ENCODE peak calls at places on chromosomes 6 and 20, in five cellular contexts. K is NCI-H345, W is H9, H is EL, N is neuronal stem cell. V is an unnamed sample.

GRCh38 chr20:16624106-16624505 is 50.9 kb upstream of the KIF16B start:
- DNase-seq in N (no peak), W (no peak), H (no peak), K (no peak), V (no peak)

GRCh38 chr6:23784313-23784919 is 341.6 kb upstream of the NRSN1 start:
- DNase-seq in W (no peak), N (no peak), H (no peak), K (no peak), V (no peak)

GRCh38 chr6:33840064-33840926 is 36.5 kb upstream of the MLN start:
- DNase-seq in W (no peak), K (no peak), H (peak), N (no peak), V (peak)

GRCh38 chr6:56729719-56730118 is 87.0 kb upstream of the DST start:
- DNase-seq in W (no peak), N (no peak), K (no peak), H (peak), V (peak)

GRCh38 chr6:21946298-21946783 is 350.5 kb downstream of the PRL start:
- DNase-seq in K (no peak), W (no peak), H (peak), N (no peak), V (peak)

GRCh38 chr6:16278048-16278724 is 39.8 kb downstream of the GMPR start:
- DNase-seq in N (no peak), W (no peak), H (no peak), K (no peak), V (peak)

GRCh38 chr6:47700051-47700450 is 1.7 kb downstream of the ADGRF4 start:
- DNase-seq in W (no peak), K (no peak), H (peak), N (no peak), V (peak)

GRCh38 chr20:41738584-41739193 is 120.5 kb upstream of the CHD6 start:
- DNase-seq in K (peak), N (peak), H (peak), W (peak), V (peak)

GRCh38 chr6:166306378-166307081 is 1.7 kb downstream of the PRR18 start:
- DNase-seq in K (no peak), N (no peak), W (no peak), H (no peak), V (no peak)

GRCh38 chr6:1314617-1315016 is 2.7 kb downstream of the FOXQ1 start:
- DNase-seq in K (no peak), N (no peak), H (no peak), W (no peak), V (no peak)

GRCh38 chr6:140893432-140893831 is 1239.3 kb upstream of the GJE1 start:
- DNase-seq in N (no peak), W (peak), K (no peak), H (no peak), V (no peak)

GRCh38 chr20:62158541-62158940 is 15.0 kb downstream of the SS18L1 start:
- DNase-seq in H (no peak), W (no peak), N (no peak), K (no peak), V (no peak)

GRCh38 chr6:35044771-35045275 is 96.3 kb downstream of the TCP11 start:
- DNase-seq in K (peak), N (no peak), H (peak), W (no peak), V (peak)

GRCh38 chr6:124073820-124074587 is 270.3 kb downstream of the NKAIN2 start:
- DNase-seq in W (no peak), K (no peak), H (no peak), N (no peak), V (no peak)

GRCh38 chr20:32753731-32754130 is 8.5 kb upstream of the DNMT3B start:
- DNase-seq in N (no peak), H (peak), K (no peak), W (no peak), V (peak)

GRCh38 chr20:46461808-46462207 is 51.6 kb downstream of the ZNF334 start:
- DNase-seq in H (no peak), K (no peak), N (no peak), W (no peak), V (no peak)

GRCh38 chr20:8780926-8781325 is 288.0 kb upstream of the PLCB4 start:
- DNase-seq in N (no peak), K (no peak), W (no peak), H (no peak), V (no peak)

GRCh38 chr20:1309439-1309847 is 19.5 kb downstream of the SDCBP2 start:
- DNase-seq in W (peak), K (no peak), N (no peak), H (no peak), V (no peak)

GRCh38 chr6:139457482-139457881 is 83.0 kb upstream of the CITED2 start:
- DNase-seq in H (peak), K (no peak), W (no peak), N (no peak), V (no peak)